ENCODE peak calls at places on chromosome 12, in five cellular contexts. E is brain pericyte, P is breast epithelium, K is NCI-H1436 treated with DMSO at 0.1 percent for 48 hours, T is ELR. Z is an unnamed sample.
A peak's percentile ranks its signal among the peaks of the same experiment; 100 is the strongest.

GRCh38 chr12:7060353-7060954 is at the start of gene C1S:
- DNase-seq in P (peak; percentile 87), K (no peak), T (peak; percentile 92), E (peak; percentile 83), Z (no peak)

GRCh38 chr12:108973753-108974152 is 47.1 kb downstream of the SVOP start:
- DNase-seq in T (no peak), P (no peak), E (no peak), K (no peak), Z (no peak)

GRCh38 chr12:56991319-56991906 is 14.9 kb downstream of the ZBTB39 start:
- DNase-seq in E (no peak), T (no peak), K (no peak), P (no peak), Z (no peak)

GRCh38 chr12:57769594-57769993 is 2.3 kb downstream of the METTL1 start:
- DNase-seq in P (no peak), E (no peak), T (no peak), K (no peak), Z (no peak)

GRCh38 chr12:25959069-25959961 is 833 bp downstream of the RASSF8 start:
- DNase-seq in K (no peak), P (peak; percentile 38), E (peak; percentile 34), T (peak; percentile 91), Z (no peak)

GRCh38 chr12:106760184-106760531 is 14.3 kb upstream of the RIC8B start:
- DNase-seq in E (no peak), T (no peak), K (no peak), P (no peak), Z (peak; percentile 65)

GRCh38 chr12:20264608-20265114 is 103.7 kb upstream of the PDE3A start:
- DNase-seq in P (no peak), K (no peak), E (no peak), T (no peak), Z (no peak)

GRCh38 chr12:42716521-42716920 is 127.0 kb upstream of the PRICKLE1 start:
- DNase-seq in P (no peak), T (no peak), K (no peak), E (no peak), Z (no peak)